ENCODE peak calls at places on chromosome 1, in four cellular contexts. O, V, T and Y are unnamed samples.

GRCh38 chr1:155226910-155227260 is 18.4 kb downstream of the MTX1 start:
- DNase-seq in O (peak), V (peak), T (peak), Y (peak)

GRCh38 chr1:6490181-6491075 is 1.0 kb downstream of the PLEKHG5 start:
- DNase-seq in O (no peak), V (peak), T (peak), Y (peak)

GRCh38 chr1:233904979-233905415 is 521 bp downstream of the SLC35F3 start:
- DNase-seq in O (no peak), V (no peak), T (peak), Y (no peak)

GRCh38 chr1:29410476-29410875 is 174.2 kb downstream of the PTPRU start:
- DNase-seq in O (no peak), V (no peak), T (no peak), Y (no peak)

GRCh38 chr1:26705788-26706237 is 10.0 kb downstream of the ARID1A start:
- DNase-seq in O (no peak), V (no peak), T (no peak), Y (peak)

GRCh38 chr1:228833911-228834631 is 98.8 kb downstream of the RHOU start:
- DNase-seq in O (no peak), V (no peak), T (no peak), Y (peak)

GRCh38 chr1:84758968-84759491 is 68.8 kb upstream of the SSX2IP start:
- DNase-seq in O (peak), V (no peak), T (no peak), Y (peak)

GRCh38 chr1:10252508-10252907 is 42.1 kb downstream of the KIF1B start:
- DNase-seq in O (no peak), V (no peak), T (no peak), Y (peak)

GRCh38 chr1:7346070-7346596 is 425.0 kb upstream of the VAMP3 start:
- DNase-seq in O (no peak), V (peak), T (no peak), Y (peak)

GRCh38 chr1:214587165-214587564 is 15.8 kb upstream of the CENPF start:
- DNase-seq in O (no peak), V (no peak), T (no peak), Y (no peak)

GRCh38 chr1:207070811-207071210 is 17.7 kb downstream of the PFKFB2 start:
- DNase-seq in O (no peak), V (no peak), T (no peak), Y (no peak)

GRCh38 chr1:23459338-23459757 is 24.6 kb downstream of the ASAP3 start:
- DNase-seq in O (no peak), V (peak), T (no peak), Y (no peak)

GRCh38 chr1:23462766-23463165 is 21.2 kb downstream of the ASAP3 start:
- DNase-seq in O (no peak), V (no peak), T (no peak), Y (no peak)

GRCh38 chr1:23463286-23463685 is 20.7 kb downstream of the ASAP3 start:
- DNase-seq in O (no peak), V (no peak), T (no peak), Y (no peak)

GRCh38 chr1:23460519-23460918 is 23.5 kb downstream of the ASAP3 start:
- DNase-seq in O (no peak), V (no peak), T (no peak), Y (no peak)

DNA sequence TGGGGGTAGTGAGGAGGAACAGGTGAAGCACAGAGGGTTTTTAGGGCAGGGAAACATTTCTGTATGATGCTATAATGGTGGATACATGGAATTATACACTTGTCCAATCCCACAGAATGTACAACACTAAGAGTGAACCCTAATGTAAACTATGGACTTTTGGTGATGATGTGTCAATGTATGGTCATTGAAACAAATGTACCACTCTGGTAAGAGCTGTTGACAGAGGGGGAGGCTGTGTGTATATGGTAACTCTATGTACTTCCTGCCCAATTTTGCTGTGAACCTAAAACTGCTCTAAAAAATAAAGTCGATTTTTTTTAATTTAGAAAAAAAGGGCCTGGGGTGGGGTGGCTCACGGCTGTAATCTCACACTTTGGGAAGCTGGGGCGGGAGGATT is 22.9 kb downstream of the ASAP3 start:
- DNase-seq in O (no peak), V (no peak), T (no peak), Y (no peak)
- TF ChIP-seq CTCF in O (no peak), V (no peak), T (no peak), Y (no peak)

DNA sequence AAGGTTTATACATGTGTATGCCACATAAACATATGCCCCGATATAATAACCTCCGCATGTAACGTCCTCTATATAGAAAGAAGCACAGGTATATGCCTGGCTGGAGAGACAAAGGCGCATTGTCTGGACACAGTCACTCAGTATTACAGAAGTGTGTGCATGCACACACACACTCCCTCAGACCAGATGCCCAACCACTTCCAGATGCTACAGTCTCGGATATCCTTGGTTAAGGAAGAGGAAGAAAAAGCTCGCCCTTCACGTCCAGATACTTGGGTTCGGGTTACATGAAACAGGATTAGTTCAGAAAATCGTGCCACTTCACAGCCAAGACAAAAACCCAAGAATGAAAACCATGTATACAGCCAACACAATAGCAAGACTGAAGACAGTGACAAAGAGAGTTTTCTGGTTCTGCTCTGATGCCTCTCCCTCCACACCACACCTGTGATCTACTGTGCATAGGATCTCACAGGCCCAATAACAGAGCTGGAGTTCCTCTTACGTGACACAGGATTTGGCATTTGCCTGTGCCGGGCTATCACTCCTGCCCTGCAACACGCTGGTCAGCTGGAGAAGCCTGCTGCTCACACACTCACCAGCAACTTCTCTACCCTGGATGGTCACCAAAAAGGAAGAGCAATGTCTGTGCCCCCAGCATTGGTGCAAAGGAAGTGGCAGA is 75.0 kb downstream of the SSBP3 start:
- DNase-seq in O (no peak), V (no peak), T (no peak), Y (no peak)
- H3K4me3 ChIP-seq in O (no peak), V (no peak), T (no peak), Y (no peak)

GRCh38 chr1:32813941-32814739 is 3.0 kb downstream of the YARS1 start:
- DNase-seq in O (no peak), V (no peak), T (no peak), Y (peak)

GRCh38 chr1:32816676-32817158 is 441 bp downstream of the YARS1 start:
- DNase-seq in O (peak), V (peak), T (no peak), Y (peak)

GRCh38 chr1:32818804-32819541 is 1.5 kb downstream of the S100PBP start:
- DNase-seq in O (no peak), V (no peak), T (no peak), Y (no peak)

GRCh38 chr1:32817815-32818786 is 648 bp downstream of the S100PBP start:
- DNase-seq in O (peak), V (peak), T (peak), Y (peak)

GRCh38 chr1:32817159-32817814 is at the start of the genes S100PBP and YARS1:
- DNase-seq in O (peak), V (peak), T (peak), Y (peak)
- TF ChIP-seq CTCF in O (peak), V (no peak), T (no peak), Y (no peak)

GRCh38 chr1:185656663-185657062 is 77.5 kb upstream of the HMCN1 start:
- DNase-seq in O (no peak), V (peak), T (no peak), Y (no peak)
- H3K4me3 ChIP-seq in O (no peak), V (no peak), T (no peak), Y (no peak)

GRCh38 chr1:111203681-111204210 is 3.3 kb upstream of the DENND2D start:
- DNase-seq in O (peak), V (peak), T (peak), Y (peak)

GRCh38 chr1:111204211-111204883 is 3.9 kb upstream of the DENND2D start:
- DNase-seq in O (no peak), V (no peak), T (peak), Y (no peak)

GRCh38 chr1:111201275-111202090 is 1.0 kb upstream of the DENND2D start:
- DNase-seq in O (no peak), V (no peak), T (no peak), Y (no peak)

GRCh38 chr1:111202366-111202706 is 1.9 kb upstream of the DENND2D start:
- DNase-seq in O (no peak), V (no peak), T (no peak), Y (no peak)

GRCh38 chr1:111202707-111203623 is 2.5 kb upstream of the DENND2D start:
- DNase-seq in O (no peak), V (no peak), T (no peak), Y (no peak)
- TF ChIP-seq CTCF in O (no peak), V (no peak), T (no peak), Y (no peak)

GRCh38 chr1:240415532-240415931 is 196.4 kb downstream of the GREM2 start:
- DNase-seq in O (no peak), V (no peak), T (no peak), Y (no peak)
- H3K4me3 ChIP-seq in O (no peak), V (no peak), T (no peak), Y (no peak)

DNA sequence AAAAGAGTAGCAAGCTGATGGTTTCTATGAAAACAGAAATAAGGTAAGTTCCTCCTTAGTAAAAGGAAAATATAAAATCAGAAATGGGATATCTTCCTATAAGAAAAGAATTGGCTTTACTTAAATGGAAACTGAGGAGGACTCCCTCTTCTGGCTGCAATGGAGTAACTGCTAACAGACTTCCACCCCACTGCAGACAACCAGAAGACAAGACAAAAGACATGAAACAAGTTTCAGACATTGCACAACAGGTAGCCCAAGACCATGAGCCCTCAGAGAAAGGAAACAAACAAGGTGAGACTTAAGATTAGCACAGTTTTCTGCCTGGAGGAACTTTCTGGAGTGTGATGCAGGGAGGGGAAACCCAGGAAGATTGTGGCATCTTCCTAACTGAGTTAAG is 17.0 kb upstream of the OLFML2B start:
- DNase-seq in O (no peak), V (peak), T (no peak), Y (peak)
- TF ChIP-seq CTCF in O (peak), V (peak), T (no peak), Y (peak)

GRCh38 chr1:42334240-42335049 is 590 bp downstream of the FOXJ3 start:
- DNase-seq in O (peak), V (peak), T (peak), Y (peak)

GRCh38 chr1:42332877-42333276 is 2.2 kb downstream of the FOXJ3 start:
- DNase-seq in O (no peak), V (no peak), T (no peak), Y (no peak)

GRCh38 chr1:42335809-42336518 is 929 bp upstream of the FOXJ3 start:
- DNase-seq in O (no peak), V (no peak), T (peak), Y (peak)

GRCh38 chr1:42335050-42335808 is at the start of gene FOXJ3:
- DNase-seq in O (peak), V (peak), T (peak), Y (peak)

GRCh38 chr1:42333662-42334239 is 1.3 kb downstream of the FOXJ3 start:
- DNase-seq in O (no peak), V (no peak), T (no peak), Y (no peak)
- H3K4me3 ChIP-seq in O (peak), V (peak), T (peak), Y (peak)

GRCh38 chr1:222996307-222996983 is 146.6 kb downstream of the TLR5 start:
- DNase-seq in O (no peak), V (no peak), T (no peak), Y (no peak)
- TF ChIP-seq CTCF in O (no peak), V (no peak), T (no peak), Y (no peak)

DNA sequence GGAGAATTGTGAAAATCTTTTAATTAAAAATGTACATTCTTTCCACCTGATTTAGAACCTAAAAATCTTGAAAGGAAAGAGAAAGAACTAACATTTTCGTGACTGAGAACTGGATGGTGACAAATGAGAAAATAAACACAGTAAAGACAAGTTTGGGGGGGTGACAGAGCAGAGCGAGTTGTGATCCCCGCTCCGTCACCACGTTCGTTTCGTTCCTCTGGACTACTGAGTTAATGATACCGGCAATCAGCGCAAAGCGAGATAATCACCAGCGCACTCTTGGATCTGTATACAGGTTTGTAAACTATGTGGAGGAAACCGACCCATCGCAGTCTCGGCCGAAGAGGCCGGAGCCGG is 31.2 kb upstream of the CFAP126 start:
- DNase-seq in O (no peak), V (no peak), T (no peak), Y (no peak)
- H3K4me3 ChIP-seq in O (peak), V (peak), T (peak), Y (peak)